ENCODE peak calls at places on chromosomes 12 and 14, in four cellular contexts. U is esophagus muscularis mucosa, P is left ventricle myocardium inferior, K is endothelial cell of umbilical vein. H is an unnamed sample. For H3K4me1, the result is how much of the 10 kb centered on the place peaks cover.

GRCh38 chr12:109637341-109637740 is 63.7 kb downstream of the MVK start:
- DNase-seq in P (no peak), K (no peak), U (no peak), H (no peak)

GRCh38 chr12:67747869-67748760 is 99.6 kb downstream of the DYRK2 start:
- DNase-seq in P (no peak), U (peak), K (no peak), H (no peak)

GRCh38 chr12:28966049-28966778 is 182.9 kb upstream of the FAR2 start:
- DNase-seq in U (no peak), K (peak), P (peak), H (no peak)

GRCh38 chr14:64569108-64570045 is 19.6 kb downstream of the PPP1R36 start:
- DNase-seq in P (peak), U (no peak), K (peak), H (no peak)

GRCh38 chr12:124545508-124546418 is 21.6 kb downstream of the NCOR2 start:
- DNase-seq in K (no peak), U (no peak), P (no peak), H (no peak)

GRCh38 chr12:108559748-108560147 is 1.2 kb downstream of the SART3 start:
- DNase-seq in K (no peak), U (no peak), P (no peak), H (no peak)

GRCh38 chr14:75518625-75519024 is 3.6 kb upstream of the BATF start:
- DNase-seq in K (peak), U (peak), P (no peak), H (peak)

GRCh38 chr14:89367449-89368120 is 49.4 kb downstream of the FOXN3 start:
- DNase-seq in U (no peak), K (no peak), P (no peak), H (no peak)

GRCh38 chr12:18895946-18896345 is 158.0 kb downstream of the CAPZA3 start:
- DNase-seq in P (peak), K (no peak), U (no peak), H (no peak)

GRCh38 chr12:53989227-53990113 is 4.5 kb downstream of the HOXC10 start:
- DNase-seq in K (peak), P (no peak), U (no peak), H (no peak)

GRCh38 chr14:65239143-65239672 is 136.9 kb upstream of the MAX start:
- DNase-seq in P (no peak), U (no peak), K (no peak), H (no peak)

DNA sequence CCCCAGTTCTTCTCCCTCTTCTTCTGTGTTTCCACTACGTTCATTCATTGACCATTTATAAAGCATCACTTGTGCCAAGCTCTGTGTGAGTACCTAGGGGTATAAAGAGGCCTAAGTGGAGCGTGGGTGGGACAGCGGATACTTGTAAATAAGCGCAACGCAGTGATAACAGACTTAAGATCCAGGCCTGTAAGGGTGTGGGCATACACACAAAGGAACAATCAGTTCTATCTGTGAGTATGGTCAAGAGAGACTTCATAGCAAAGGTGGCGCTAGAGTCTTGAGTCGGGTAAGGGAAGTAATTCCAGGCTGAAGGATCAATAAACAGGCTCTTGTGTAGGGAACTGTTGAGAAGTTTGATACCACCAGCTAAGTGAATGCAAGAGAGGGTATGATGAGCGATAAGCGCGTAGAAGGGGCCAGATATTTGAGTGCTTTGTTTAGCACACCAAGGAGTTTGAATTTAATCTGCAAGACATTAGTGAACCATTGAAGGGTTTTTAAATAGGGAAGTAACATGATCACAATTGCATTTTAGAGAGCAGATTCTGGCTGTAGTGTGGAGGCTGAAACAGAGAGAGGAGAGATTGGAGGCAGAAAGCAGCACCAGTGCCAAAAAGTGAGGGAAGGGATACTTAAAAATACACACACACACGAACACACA is 1.0 kb upstream of the GXYLT1 start:
- DNase-seq in K (peak), P (no peak), U (no peak), H (no peak)
- H3K27ac ChIP-seq in K (no peak), P (peak), U (peak), H (no peak)

DNA sequence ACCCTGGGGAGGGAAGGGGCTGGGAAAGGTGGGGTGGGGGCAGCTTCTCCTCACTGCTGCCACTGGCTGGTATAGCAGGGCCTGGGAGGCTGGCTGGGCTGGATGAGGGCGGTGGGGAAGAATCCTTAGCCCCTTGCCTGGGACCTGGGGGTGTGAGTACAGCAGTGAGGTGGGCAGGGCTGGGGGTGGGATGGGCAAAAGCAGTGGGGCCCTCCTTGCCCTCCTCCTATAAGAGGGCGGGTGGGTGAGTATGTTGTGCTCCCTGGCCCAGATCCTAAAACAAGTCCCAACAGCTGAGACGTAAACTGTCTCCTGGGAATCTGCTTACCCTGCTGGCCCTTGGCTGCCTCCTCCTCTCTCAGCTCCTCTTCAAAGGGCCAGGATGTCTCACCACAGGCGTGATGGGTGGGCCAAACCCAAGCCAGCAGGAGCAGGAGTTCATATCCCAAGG is 2.2 kb downstream of the NCKAP5L start:
- DNase-seq in P (no peak), K (no peak), U (no peak), H (no peak)
- H3K4me1 ChIP-seq in P (half or more), K (under half), U (half or more), H (under half)

GRCh38 chr14:99564256-99564902 is 39.6 kb downstream of the CCDC85C start:
- DNase-seq in P (peak), K (peak), U (no peak), H (no peak)
- H3K27ac ChIP-seq in P (peak), K (no peak), U (peak), H (no peak)

GRCh38 chr12:1582709-1583050 is 11.7 kb downstream of the FBXL14 start:
- DNase-seq in P (no peak), U (no peak), K (no peak), H (no peak)

GRCh38 chr12:1580036-1580435 is 14.3 kb downstream of the FBXL14 start:
- DNase-seq in P (no peak), U (no peak), K (no peak), H (no peak)

GRCh38 chr12:1579626-1580025 is 14.8 kb downstream of the FBXL14 start:
- DNase-seq in U (no peak), P (no peak), K (no peak), H (no peak)

GRCh38 chr12:1581973-1582708 is 12.2 kb downstream of the FBXL14 start:
- DNase-seq in U (no peak), P (no peak), K (no peak), H (no peak)

GRCh38 chr12:1580526-1580925 is 13.9 kb downstream of the FBXL14 start:
- DNase-seq in K (no peak), U (no peak), P (no peak), H (no peak)
- H3K4me1 ChIP-seq in K (under half), U (half or more), P (under half), H (under half)

DNA sequence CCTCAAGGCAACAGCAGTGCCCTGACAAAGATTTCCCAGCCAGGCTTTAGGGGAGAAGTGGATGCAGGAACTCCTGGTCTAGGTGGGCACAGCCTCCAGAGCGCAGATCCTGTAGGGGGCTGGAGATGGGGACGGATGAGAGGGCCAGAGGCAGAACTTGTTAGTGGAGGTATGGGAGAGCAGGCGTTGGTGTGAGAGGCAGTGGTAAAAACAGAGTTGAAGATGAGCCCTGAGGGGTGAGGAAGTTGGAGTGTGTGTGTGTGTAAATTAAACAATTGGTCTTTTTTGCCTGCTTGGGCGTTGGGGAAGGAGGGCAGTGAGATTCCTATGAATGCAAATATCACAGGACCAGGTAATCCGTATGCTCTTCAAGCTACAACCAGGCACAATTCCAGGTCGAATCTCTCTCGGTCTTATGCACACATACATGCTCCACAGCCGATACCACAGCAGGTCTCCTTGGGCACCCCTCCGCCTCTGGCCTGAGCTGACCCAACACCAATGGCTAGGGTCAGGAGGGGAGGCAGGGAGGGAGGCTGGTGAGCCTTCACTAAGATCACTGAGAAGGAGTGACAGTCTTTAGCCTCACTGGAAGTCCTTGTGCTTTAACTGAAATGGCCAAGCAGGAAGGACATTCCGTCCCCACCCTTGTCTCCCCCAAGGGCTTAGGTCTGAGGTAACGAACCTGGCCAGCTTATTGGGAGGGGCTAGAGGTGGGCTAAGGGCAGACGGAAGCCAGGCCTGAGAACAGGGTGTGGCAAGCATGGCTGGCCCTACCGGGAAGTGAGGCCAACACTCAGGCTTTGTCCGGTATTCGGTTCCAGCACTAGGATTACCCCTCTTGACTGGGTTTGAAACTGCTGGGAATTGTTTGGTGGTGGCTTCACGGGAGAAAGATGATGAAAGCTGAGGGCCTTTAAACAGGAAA is 1.5 kb upstream of the KRT7 start:
- DNase-seq in P (no peak), U (no peak), K (no peak), H (no peak)
- H3K27ac ChIP-seq in P (no peak), U (peak), K (peak), H (no peak)

GRCh38 chr12:43113153-43113552 is 438.9 kb downstream of the ADAMTS20 start:
- DNase-seq in P (no peak), K (no peak), U (no peak), H (no peak)
- H3K4me1 ChIP-seq in P (under half), K (under half), U (under half), H (under half)

DNA sequence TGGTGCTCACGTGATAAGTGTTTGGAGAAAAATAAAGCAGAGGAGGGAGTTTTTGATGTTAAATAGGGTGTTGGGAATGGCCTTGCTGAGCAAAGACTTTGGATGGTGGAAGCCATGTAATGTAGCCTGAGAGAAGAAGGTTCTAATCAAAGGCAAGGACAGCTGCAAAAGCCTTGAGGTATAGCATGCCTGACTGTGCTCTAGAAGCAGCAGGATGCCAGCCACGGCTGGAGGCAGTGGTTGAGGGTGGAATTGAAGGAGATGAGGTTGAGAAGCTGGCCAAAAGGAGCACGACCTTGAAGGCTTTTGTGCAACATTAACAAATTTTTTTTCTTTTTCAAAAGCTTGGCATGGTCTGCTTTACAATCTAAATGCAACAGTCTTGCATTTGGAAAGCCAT is 42.3 kb upstream of the CSRP2 start:
- DNase-seq in U (no peak), P (no peak), K (no peak), H (no peak)
- H3K27ac ChIP-seq in U (no peak), P (peak), K (no peak), H (no peak)